ENCODE peak calls at places on chromosomes 13 and 19, in seven cellular contexts. N, J, I, H, A, Z and C are unnamed samples.

GRCh38 chr19:38889803-38890202 is 9.6 kb downstream of the SIRT2 start:
- DNase-seq in A (no peak), J (no peak), I (no peak), N (no peak), H (no peak), Z (peak; percentile 20), C (no peak)

GRCh38 chr19:43524922-43525835 is 1.8 kb downstream of the ETHE1 start:
- DNase-seq in H (peak; percentile 47), A (peak; percentile 70), Z (peak; percentile 79), I (peak; percentile 47), J (no peak), N (no peak), C (peak; percentile 63)

GRCh38 chr13:108961542-108962125 is 332.2 kb downstream of the MYO16 start:
- DNase-seq in Z (no peak), H (peak; percentile 8), A (no peak), J (no peak), I (peak; percentile 69), N (no peak), C (peak; percentile 49)

GRCh38 chr13:109818891-109819290 is 32.5 kb upstream of the IRS2 start:
- DNase-seq in Z (no peak), A (no peak), N (no peak), J (no peak), I (peak; percentile 48), H (no peak), C (no peak)

GRCh38 chr19:14770944-14771839 is 7.2 kb downstream of the ADGRE2 start:
- DNase-seq in Z (no peak), H (no peak), J (no peak), I (no peak), N (no peak), A (no peak), C (no peak)

GRCh38 chr19:7673995-7674667 is 2.8 kb upstream of the MCEMP1 start:
- DNase-seq in H (peak; percentile 64), Z (peak; percentile 82), A (peak; percentile 80), J (no peak), I (peak; percentile 63), N (no peak), C (no peak)

GRCh38 chr13:102598061-102598460 is 1.3 kb downstream of the TPP2 start:
- DNase-seq in Z (no peak), A (no peak), J (no peak), H (no peak), N (no peak), I (no peak), C (no peak)

GRCh38 chr13:20702530-20702929 is 969 bp upstream of the IL17D start:
- DNase-seq in J (no peak), Z (no peak), I (no peak), N (no peak), A (no peak), H (no peak), C (no peak)

GRCh38 chr19:7366701-7367420 is 18.1 kb downstream of the ARHGEF18 start:
- DNase-seq in N (no peak), H (no peak), I (peak; percentile 34), J (no peak), A (no peak), Z (no peak), C (peak; percentile 76)

GRCh38 chr13:113187263-113187669 is 21.2 kb downstream of the PCID2 start:
- DNase-seq in Z (peak; percentile 41), H (no peak), J (peak; percentile 96), I (peak; percentile 99), N (peak; percentile 69), A (peak; percentile 69), C (no peak)

GRCh38 chr19:33569822-33570221 is 48.2 kb upstream of the PEPD start:
- DNase-seq in N (no peak), H (no peak), Z (no peak), I (no peak), A (no peak), J (no peak), C (no peak)

GRCh38 chr13:84831666-84832657 is 949.7 kb upstream of the SLITRK1 start:
- DNase-seq in Z (peak; percentile 58), I (no peak), H (no peak), A (no peak), N (no peak), J (no peak), C (no peak)

GRCh38 chr19:6235031-6235951 is 44.5 kb downstream of the MLLT1 start:
- DNase-seq in N (no peak), A (no peak), I (no peak), H (no peak), Z (no peak), J (no peak), C (no peak)

GRCh38 chr19:18157465-18158063 is 4.6 kb downstream of the PIK3R2 start:
- DNase-seq in A (no peak), J (no peak), N (peak; percentile 79), Z (peak; percentile 72), H (no peak), I (no peak), C (no peak)

GRCh38 chr19:535017-535835 is 3.7 kb downstream of the CDC34 start:
- DNase-seq in H (no peak), A (no peak), J (no peak), I (no peak), Z (no peak), N (no peak), C (no peak)

GRCh38 chr13:71871180-71871754 is 4.3 kb upstream of the DACH1 start:
- DNase-seq in J (no peak), N (no peak), A (no peak), Z (no peak), I (no peak), H (no peak), C (no peak)

GRCh38 chr13:38590796-38591507 is 95.9 kb upstream of the FREM2 start:
- DNase-seq in N (no peak), I (no peak), H (no peak), A (peak; percentile 64), J (no peak), Z (no peak), C (no peak)

GRCh38 chr13:50127017-50127725 is 111.9 kb downstream of the KCNRG start:
- DNase-seq in H (peak; percentile 28), J (no peak), N (no peak), I (peak; percentile 25), A (no peak), Z (peak; percentile 77), C (no peak)

GRCh38 chr13:77310579-77311279 is 16.2 kb downstream of the MYCBP2 start:
- DNase-seq in J (no peak), Z (no peak), N (no peak), A (no peak), H (no peak), I (no peak), C (no peak)
- TF ChIP-seq CTCF in J (no peak), Z (no peak), N (no peak), A (no peak), H (no peak), I (no peak), C (no peak)

DNA sequence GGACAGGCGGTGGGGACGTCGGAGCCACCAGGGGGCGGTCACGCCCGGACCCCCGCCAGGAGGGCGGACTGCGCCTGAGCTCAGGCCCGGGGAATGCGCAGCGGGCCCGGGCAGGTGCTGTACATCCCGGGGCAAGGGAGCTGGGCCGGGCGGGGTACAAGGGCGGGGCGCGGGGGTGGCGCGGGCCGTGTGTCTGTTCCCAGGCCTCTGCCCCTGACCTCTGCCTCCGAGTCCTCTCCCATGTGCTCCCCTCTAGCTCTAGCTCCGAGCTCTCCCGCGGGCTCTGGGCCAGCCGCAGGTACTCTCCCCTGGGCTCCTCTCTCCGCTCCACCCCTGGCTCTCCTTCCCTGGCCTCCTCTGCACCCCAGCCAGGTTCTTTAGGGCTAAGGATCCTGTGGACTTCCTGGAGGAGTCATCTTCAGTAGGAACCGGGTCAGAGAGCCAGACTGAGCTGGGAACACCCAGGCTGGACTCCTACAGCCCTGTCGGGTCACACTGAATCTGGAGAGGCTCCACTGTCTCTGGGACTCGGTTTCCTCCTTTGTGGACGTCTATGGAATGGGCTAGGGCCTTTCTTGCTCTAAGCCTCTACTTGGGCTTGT is 2.3 kb downstream of the PPP1R13L start:
- DNase-seq in I (peak; percentile 44), A (peak; percentile 48), Z (peak; percentile 94), J (no peak), N (no peak), H (peak; percentile 71), C (peak; percentile 57)
- TF ChIP-seq CTCF in I (peak; percentile 44), A (no peak), Z (peak; percentile 93), J (peak; percentile 39), N (peak; percentile 33), H (no peak), C (peak; percentile 52)

DNA sequence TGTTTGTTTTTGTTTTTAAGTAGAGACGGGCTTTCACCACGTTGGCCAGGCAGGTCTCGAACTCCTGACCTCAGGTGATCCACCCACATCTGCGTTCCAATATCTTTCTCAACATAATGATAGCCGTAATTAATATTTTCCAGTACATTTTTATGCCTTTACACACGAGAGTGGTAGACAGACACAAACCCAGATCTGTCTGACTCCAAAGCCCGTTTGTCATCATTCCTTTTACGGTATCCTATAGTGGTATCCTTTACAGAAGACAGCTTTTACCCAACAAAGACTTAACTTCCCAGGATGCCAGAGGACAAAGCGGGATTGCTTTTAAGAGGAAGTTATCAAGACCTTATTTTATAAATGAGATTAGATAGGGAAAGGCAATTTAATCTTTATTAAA is 59.8 kb downstream of the IPO5 start:
- DNase-seq in H (no peak), J (no peak), A (no peak), I (no peak), Z (no peak), N (no peak), C (no peak)
- TF ChIP-seq CTCF in H (no peak), J (no peak), A (no peak), I (no peak), Z (no peak), N (no peak), C (no peak)

GRCh38 chr19:12838893-12839656 is 760 bp downstream of the MAST1 start:
- DNase-seq in H (no peak), Z (peak; percentile 52), N (no peak), J (no peak), A (no peak), I (no peak), C (no peak)

GRCh38 chr19:12840091-12841079 is 2.1 kb downstream of the MAST1 start:
- DNase-seq in A (peak; percentile 78), I (peak; percentile 46), J (no peak), N (no peak), Z (peak; percentile 100), H (peak; percentile 77), C (peak; percentile 69)

GRCh38 chr19:12836529-12836863 is 1.8 kb upstream of the MAST1 start:
- DNase-seq in H (no peak), Z (no peak), I (no peak), N (no peak), A (no peak), J (no peak), C (no peak)

GRCh38 chr19:12837225-12837624 is 1.1 kb upstream of the MAST1 start:
- DNase-seq in N (no peak), H (no peak), I (no peak), J (no peak), Z (no peak), A (no peak), C (no peak)

DNA sequence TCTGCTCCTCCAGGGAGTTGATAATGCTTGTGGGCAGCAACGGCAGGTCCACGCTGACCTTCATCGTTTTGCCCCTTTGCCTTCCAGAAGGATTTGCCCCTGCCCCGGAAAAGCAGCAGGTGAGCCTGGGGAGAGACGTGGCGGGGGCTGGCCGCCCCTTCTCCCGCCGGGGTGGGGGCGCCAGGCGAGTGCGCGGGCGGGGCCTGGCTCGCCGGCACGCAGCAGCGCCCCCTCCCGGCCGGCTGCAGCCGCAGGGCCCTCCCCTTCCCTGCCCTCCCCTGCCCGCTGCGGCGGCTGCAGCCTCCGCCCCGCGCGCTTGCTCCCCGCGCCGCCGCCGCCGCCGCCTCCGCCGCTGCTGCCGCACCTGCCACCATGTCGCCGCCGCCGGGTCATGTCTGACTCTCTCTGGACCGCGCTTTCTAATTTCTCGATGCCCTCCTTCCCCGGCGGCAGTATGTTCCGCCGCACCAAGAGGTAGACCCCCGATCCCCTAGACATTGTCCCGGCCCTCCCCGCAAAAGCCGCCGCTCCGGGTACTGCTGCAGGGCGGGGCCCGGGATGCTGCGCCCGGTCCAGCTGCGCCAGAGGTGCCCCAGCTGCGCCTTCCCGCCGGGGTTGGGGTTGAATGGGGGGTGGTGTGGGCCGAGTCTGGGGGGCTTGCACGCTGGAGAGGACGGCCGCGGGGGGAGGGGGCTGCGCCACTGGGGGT is at the start of gene MAST1:
- DNase-seq in A (no peak), I (no peak), J (no peak), H (peak; percentile 66), N (no peak), Z (peak; percentile 87), C (peak; percentile 86)
- TF ChIP-seq CTCF in A (peak; percentile 5), I (no peak), J (no peak), H (no peak), N (peak; percentile 54), Z (peak; percentile 85), C (peak; percentile 81)